ENCODE peak calls at places on chromosomes 7 and 10, in seven cellular contexts. V is substantia nigra, R is fibroblast of villous mesenchyme, A is choroid plexus epithelial cell, H is neural progenitor cell, C is H4, U is nephron progenitor cell. E is an unnamed sample.

GRCh38 chr10:11177926-11178453 is 160.3 kb downstream of the CELF2 start:
- DNase-seq in V (no peak), R (no peak), A (no peak), H (peak), C (no peak), U (no peak), E (no peak)

GRCh38 chr10:8055420-8056349 is 1.2 kb downstream of the GATA3 start:
- DNase-seq in V (no peak), R (no peak), A (no peak), H (no peak), C (no peak), U (peak), E (no peak)

GRCh38 chr7:130906575-130906974 is 172.6 kb upstream of the KLF14 start:
- DNase-seq in V (no peak), R (no peak), A (no peak), H (no peak), C (no peak), U (no peak), E (no peak)

GRCh38 chr10:117536862-117537435 is 5.6 kb upstream of the EMX2 start:
- DNase-seq in V (no peak), R (no peak), A (no peak), H (peak), C (no peak), U (peak), E (no peak)

GRCh38 chr10:77618117-77618516 is 19.5 kb downstream of the KCNMA1 start:
- DNase-seq in V (no peak), R (no peak), A (no peak), H (no peak), C (no peak), U (no peak), E (no peak)

GRCh38 chr10:114266521-114266920 is 27.5 kb downstream of the VWA2 start:
- DNase-seq in V (no peak), R (peak), A (peak), H (no peak), C (peak), U (no peak), E (no peak)

GRCh38 chr7:22357311-22358175 is 589 bp upstream of the RAPGEF5 start:
- DNase-seq in V (no peak), R (peak), A (no peak), H (peak), C (peak), U (peak), E (no peak)

GRCh38 chr10:132467464-132468149 is 70.0 kb upstream of the INPP5A start:
- DNase-seq in V (no peak), R (no peak), A (no peak), H (no peak), C (no peak), U (peak), E (no peak)

GRCh38 chr10:10819206-10819856 is 198.3 kb upstream of the CELF2 start:
- DNase-seq in V (no peak), R (no peak), A (no peak), H (no peak), C (no peak), U (no peak), E (no peak)

E was measured in D341Med.